ENCODE peak calls at places on chromosomes 11 and 22, in six cellular contexts. F is IMR-90, P is vagina, C is stomach, D is dorsolateral prefrontal cortex, B is tibial artery. L is an unnamed sample.
A peak's percentile ranks its signal among the peaks of the same experiment; 100 is the strongest.

GRCh38 chr11:75170463-75171201 is 19.7 kb downstream of the SLCO2B1 start:
- DNase-seq in F (no peak), P (no peak), C (no peak), D (no peak), B (no peak), L (no peak)

GRCh38 chr22:19287889-19288288 is 3.6 kb downstream of the CLTCL1 start:
- DNase-seq in F (peak; percentile 86), P (no peak), C (no peak), D (no peak), B (no peak), L (peak; percentile 88)

GRCh38 chr11:77968337-77968736 is 26.1 kb downstream of the INTS4 start:
- DNase-seq in F (no peak), P (no peak), C (no peak), D (no peak), B (no peak), L (no peak)

GRCh38 chr11:46050065-46050464 is 71.2 kb downstream of the PHF21A start:
- DNase-seq in F (peak; percentile 85), P (no peak), C (no peak), D (no peak), B (no peak), L (peak; percentile 82)

GRCh38 chr11:109697140-109697843 is 275.3 kb downstream of the C11orf87 start:
- DNase-seq in F (peak; percentile 50), P (no peak), C (no peak), D (no peak), B (no peak), L (peak; percentile 68)

GRCh38 chr11:62458212-62459002 is 39.6 kb downstream of the SCGB1A1 start:
- DNase-seq in F (peak; percentile 27), P (no peak), C (no peak), D (no peak), B (no peak), L (peak; percentile 36)

GRCh38 chr11:71197096-71197495 is 55.3 kb downstream of the SHANK2 start:
- DNase-seq in F (no peak), P (no peak), C (no peak), D (no peak), B (no peak), L (no peak)

GRCh38 chr22:40583058-40583741 is 53.3 kb downstream of the MRTFA start:
- DNase-seq in F (no peak), P (no peak), C (no peak), D (no peak), B (no peak), L (no peak)

GRCh38 chr11:128890543-128891409 is at the start of gene KCNJ5:
- DNase-seq in F (no peak), P (no peak), C (peak; percentile 56), D (no peak), B (no peak), L (peak; percentile 30)

GRCh38 chr11:118921121-118921928 is 4.4 kb downstream of the BCL9L start:
- DNase-seq in F (peak; percentile 88), P (no peak), C (no peak), D (no peak), B (peak; percentile 91), L (peak; percentile 94)

GRCh38 chr22:36196254-36197064 is 5.2 kb downstream of the APOL4 start:
- DNase-seq in F (peak; percentile 29), P (no peak), C (no peak), D (no peak), B (no peak), L (peak; percentile 27)

GRCh38 chr11:4191031-4191571 is 96.5 kb downstream of the RRM1 start:
- DNase-seq in F (no peak), P (peak; percentile 92), C (peak; percentile 74), D (no peak), B (peak; percentile 42), L (no peak)

GRCh38 chr11:61890536-61891330 is 612 bp downstream of the FADS3 start:
- DNase-seq in F (peak; percentile 82), P (no peak), C (no peak), D (no peak), B (peak; percentile 76), L (peak; percentile 64)

GRCh38 chr22:39661842-39662676 is 91.5 kb downstream of the CACNA1I start:
- DNase-seq in F (no peak), P (no peak), C (peak; percentile 37), D (no peak), B (no peak), L (no peak)

GRCh38 chr11:96122601-96123044 is 198.7 kb upstream of the MTMR2 start:
- DNase-seq in F (peak; percentile 35), P (no peak), C (no peak), D (no peak), B (no peak), L (no peak)

GRCh38 chr11:621838-622237 is 2.9 kb downstream of the CDHR5 start:
- DNase-seq in F (no peak), P (no peak), C (no peak), D (no peak), B (no peak), L (no peak)

GRCh38 chr11:17273668-17274321 is 2.7 kb upstream of the NUCB2 start:
- DNase-seq in F (no peak), P (no peak), C (no peak), D (no peak), B (no peak), L (no peak)

GRCh38 chr11:69295995-69296889 is 2.3 kb downstream of the MYEOV start:
- DNase-seq in F (peak; percentile 74), P (no peak), C (peak; percentile 43), D (no peak), B (peak; percentile 84), L (peak; percentile 65)

GRCh38 chr11:58616594-58616993 is 5.9 kb upstream of the CNTF start:
- DNase-seq in F (peak; percentile 95), P (no peak), C (no peak), D (no peak), B (peak; percentile 43), L (peak; percentile 90)

GRCh38 chr11:94507485-94507884 is 4.8 kb upstream of the C11orf97 start:
- DNase-seq in F (no peak), P (no peak), C (no peak), D (no peak), B (no peak), L (no peak)

GRCh38 chr11:133829566-133829965 is 15.7 kb downstream of the SPATA19 start:
- DNase-seq in F (no peak), P (peak; percentile 67), C (no peak), D (no peak), B (no peak), L (no peak)
- TF ChIP-seq CTCF in F (no peak), P (no peak), C (no peak), D (no peak), B (no peak), L (no peak)

DNA sequence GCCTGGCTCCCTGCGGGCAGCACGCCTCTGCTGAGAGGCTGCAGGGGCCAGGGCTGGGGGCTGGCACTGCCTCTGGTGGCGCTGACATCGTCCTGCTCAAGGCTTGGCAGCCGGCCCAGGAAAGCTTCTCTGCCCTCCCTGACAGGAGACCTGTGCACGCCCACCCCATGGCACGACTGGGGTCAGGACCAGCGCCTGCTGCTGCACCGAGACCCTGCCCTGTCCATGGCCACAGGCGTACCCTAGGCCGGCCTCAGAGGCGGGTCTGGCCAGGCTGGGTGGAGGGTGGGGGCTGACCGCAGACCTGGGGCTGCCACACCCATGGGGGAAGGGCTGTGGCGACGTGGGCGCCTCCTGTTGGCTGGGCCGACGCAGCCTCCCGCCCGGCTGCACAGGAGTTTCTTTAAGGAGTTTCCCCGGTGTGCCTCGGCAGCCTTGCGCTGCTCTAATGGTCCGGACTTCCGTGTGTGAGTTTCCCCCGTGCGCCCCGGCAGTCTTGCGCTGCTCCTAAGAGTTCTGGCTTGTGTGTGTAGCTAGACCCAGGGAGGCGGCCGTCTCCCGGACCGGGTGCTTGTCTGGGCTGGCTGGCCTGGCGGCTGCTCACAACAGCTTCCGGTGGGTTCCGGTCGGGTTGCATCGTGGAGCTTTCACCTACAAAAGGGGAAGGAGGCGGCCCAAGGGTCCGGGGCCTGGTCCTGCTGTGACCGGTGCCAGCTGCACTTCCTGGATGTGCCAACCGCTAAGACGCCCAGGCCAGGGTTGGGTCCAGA is 4.7 kb downstream of the TRABD start:
- DNase-seq in F (no peak), P (no peak), C (peak; percentile 88), D (no peak), B (peak; percentile 56), L (peak; percentile 59)
- H3K4me3 ChIP-seq in F (no peak overlapping the region), P (peak overlapping the region; percentile 53), C (peak overlapping the region; percentile 30), D (no peak overlapping the region), B (peak overlapping the region; percentile 39), L (peak overlapping the region; percentile 63)

DNA sequence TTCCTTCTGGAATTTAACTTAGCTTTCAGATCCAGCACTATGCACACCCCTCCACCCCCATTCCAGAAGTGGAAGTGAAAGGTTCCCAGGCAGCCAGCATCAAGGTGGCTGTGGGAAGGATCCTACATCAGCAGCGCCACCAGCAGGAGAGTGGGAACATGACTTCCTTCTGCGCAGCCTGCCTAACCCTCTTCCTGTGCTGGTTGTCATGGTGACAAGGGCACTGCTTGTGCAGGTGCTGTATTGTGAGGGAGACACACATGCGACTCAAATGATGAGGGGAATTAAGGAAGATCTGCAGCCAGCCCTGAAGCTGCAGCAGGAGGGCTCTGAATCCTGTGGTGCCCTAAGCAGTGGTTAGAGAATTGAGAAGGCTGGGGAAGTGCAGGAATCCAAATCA is 904.4 kb upstream of the API5 start:
- DNase-seq in F (no peak), P (no peak), C (peak; percentile 28), D (peak; percentile 19), B (no peak), L (no peak)
- TF ChIP-seq CTCF in F (no peak), P (no peak), C (no peak), D (peak; percentile 37), B (no peak), L (no peak)

GRCh38 chr22:17964153-17964552 is 60.2 kb downstream of the MICAL3 start:
- DNase-seq in F (no peak), P (no peak), C (no peak), D (no peak), B (no peak), L (no peak)
- H3K4me3 ChIP-seq in F (no peak overlapping the region), P (no peak overlapping the region), C (no peak overlapping the region), D (no peak overlapping the region), B (no peak overlapping the region), L (no peak overlapping the region)

DNA sequence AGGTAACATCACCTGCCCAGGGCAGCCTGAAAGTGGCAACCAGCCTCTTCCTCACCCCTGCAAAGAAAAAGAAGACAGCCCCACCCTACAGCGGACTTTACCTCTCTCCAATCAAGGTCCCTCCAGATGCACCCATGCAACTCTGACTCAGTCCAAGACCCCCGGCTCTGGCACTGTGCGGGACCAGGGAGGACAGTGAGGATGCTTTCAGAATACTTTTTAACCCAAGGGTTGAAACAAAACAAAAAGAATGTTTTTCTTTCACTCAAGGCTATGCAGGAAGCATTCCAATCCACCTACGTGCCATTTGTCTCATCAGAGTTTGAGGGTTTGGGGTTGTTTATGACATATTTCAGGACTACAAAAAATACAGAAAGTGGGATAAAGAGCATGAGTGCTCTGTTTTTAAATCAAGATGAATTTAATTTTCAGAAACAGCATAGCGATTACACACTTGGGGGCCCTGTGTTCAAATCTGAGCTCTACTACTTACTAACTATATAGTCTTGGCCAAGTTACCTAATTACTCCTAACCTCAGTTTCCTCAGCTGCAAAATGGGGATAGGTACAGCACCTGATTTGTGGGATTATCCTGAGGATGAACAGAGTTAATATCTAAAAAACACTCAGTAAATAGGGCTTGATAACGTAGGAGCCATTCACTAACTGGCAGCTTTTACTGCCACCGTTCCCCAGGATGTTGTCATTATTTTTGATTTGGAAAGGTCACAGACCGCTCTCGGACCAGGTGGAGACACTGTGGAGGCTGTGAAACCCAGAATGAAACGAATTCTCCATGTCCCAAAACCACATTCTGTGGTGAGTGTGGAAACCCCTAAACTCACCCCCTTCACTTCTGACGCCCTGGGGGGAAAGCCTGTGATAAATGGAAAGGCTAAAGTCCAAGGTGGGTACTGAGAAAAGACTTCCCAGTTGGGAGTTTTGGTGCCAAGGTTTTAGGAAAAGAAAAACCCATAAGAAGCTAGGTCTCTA is 5.6 kb downstream of the PLAAT3 start:
- DNase-seq in F (peak; percentile 66), P (no peak), C (peak; percentile 13), D (no peak), B (no peak), L (peak; percentile 58)
- TF ChIP-seq CTCF in F (no peak), P (no peak), C (no peak), D (no peak), B (no peak), L (no peak)